ENCODE peak calls at places on chromosomes 11 and 22, in six cellular contexts. Q is fibroblast of villous mesenchyme, E is colonic mucosa, K is heart left ventricle, Y is Peyer's patch, S is AG04449. V is an unnamed sample.

GRCh38 chr11:62048101-62048500 is 75.7 kb upstream of the INCENP start:
- DNase-seq in S (no peak), Y (no peak), Q (peak; percentile 76), K (no peak), E (no peak), V (no peak)

GRCh38 chr22:20260071-20260722 is 7.9 kb downstream of the RTN4R start:
- DNase-seq in Y (no peak), E (no peak), Q (no peak), K (no peak), S (no peak), V (no peak)

GRCh38 chr11:71215372-71215965 is 36.9 kb downstream of the SHANK2 start:
- DNase-seq in E (no peak), Y (no peak), K (no peak), S (no peak), Q (no peak), V (no peak)

GRCh38 chr11:68137833-68138232 is 16.6 kb upstream of the CHKA start:
- DNase-seq in Y (no peak), K (no peak), S (no peak), E (no peak), Q (no peak), V (no peak)

GRCh38 chr22:40436460-40437431 is 66.4 kb downstream of the SGSM3 start:
- DNase-seq in Q (peak; percentile 83), S (no peak), Y (peak; percentile 58), E (no peak), K (peak; percentile 66), V (peak; percentile 51)

GRCh38 chr22:25057013-25057881 is 104.7 kb downstream of the KIAA1671 start:
- DNase-seq in Y (peak; percentile 86), Q (peak; percentile 30), E (peak; percentile 86), S (no peak), K (peak; percentile 54), V (peak; percentile 23)

GRCh38 chr11:66557733-66558326 is 10.6 kb downstream of the CTSF start:
- DNase-seq in E (no peak), S (no peak), K (no peak), Q (no peak), Y (no peak), V (no peak)

GRCh38 chr11:119724956-119725355 is 4.0 kb downstream of the NECTIN1 start:
- DNase-seq in K (no peak), Y (no peak), Q (no peak), E (no peak), S (no peak), V (no peak)

GRCh38 chr22:22884888-22885840 is 2.5 kb upstream of the IGLL5 start:
- DNase-seq in E (no peak), K (no peak), Q (no peak), Y (peak; percentile 93), S (no peak), V (no peak)

GRCh38 chr11:129115652-129116585 is 76.2 kb downstream of the ARHGAP32 start:
- DNase-seq in S (peak; percentile 17), E (no peak), Q (peak; percentile 93), Y (no peak), K (no peak), V (no peak)

GRCh38 chr11:130215531-130216220 is 56.1 kb downstream of the ST14 start:
- DNase-seq in S (no peak), Q (no peak), E (no peak), K (no peak), Y (peak; percentile 44), V (no peak)

GRCh38 chr11:123235117-123235686 is 40.2 kb upstream of the CLMP start:
- DNase-seq in E (peak; percentile 45), S (no peak), K (peak; percentile 35), Y (peak; percentile 57), Q (peak; percentile 48), V (peak; percentile 29)

GRCh38 chr22:31681625-31682345 is 19.8 kb upstream of the PISD start:
- DNase-seq in E (no peak), K (no peak), Y (no peak), Q (no peak), S (no peak), V (no peak)

GRCh38 chr11:19419021-19419750 is 178.4 kb upstream of the E2F8 start:
- DNase-seq in S (peak; percentile 47), Y (no peak), K (no peak), Q (peak; percentile 87), E (no peak), V (no peak)

GRCh38 chr11:14768789-14769188 is 123.2 kb downstream of the CYP2R1 start:
- DNase-seq in Y (no peak), S (no peak), Q (no peak), K (no peak), E (no peak), V (no peak)

GRCh38 chr11:11022126-11022730 is 164.4 kb upstream of the ZBED5 start:
- DNase-seq in Y (no peak), S (no peak), K (no peak), Q (peak; percentile 34), E (peak; percentile 26), V (no peak)

GRCh38 chr11:132353255-132353654 is 982.8 kb downstream of the NTM start:
- DNase-seq in S (no peak), E (no peak), Q (no peak), Y (no peak), K (no peak), V (no peak)

GRCh38 chr22:39719559-39720450 is 149.3 kb downstream of the CACNA1I start:
- DNase-seq in E (no peak), Y (peak; percentile 33), Q (no peak), K (no peak), S (no peak), V (no peak)

GRCh38 chr22:42942351-42942750 is 72.6 kb downstream of the PACSIN2 start:
- DNase-seq in E (no peak), K (no peak), Q (no peak), Y (no peak), S (no peak), V (no peak)

GRCh38 chr11:60469723-60470122 is 14.1 kb downstream of the MS4A1 start:
- DNase-seq in Q (no peak), S (no peak), Y (no peak), K (no peak), E (no peak), V (no peak)

GRCh38 chr11:122882809-122883681 is 486 bp downstream of the JHY start:
- DNase-seq in Y (peak; percentile 79), K (peak; percentile 56), S (peak; percentile 70), Q (no peak), E (peak; percentile 54), V (peak; percentile 53)

GRCh38 chr11:34341096-34341495 is 16.7 kb downstream of the ABTB2 start:
- DNase-seq in Q (no peak), K (no peak), S (no peak), E (no peak), Y (no peak), V (no peak)

GRCh38 chr22:27348634-27349033 is 452.9 kb downstream of the MN1 start:
- DNase-seq in Q (peak; percentile 61), K (no peak), S (peak; percentile 7), Y (no peak), E (no peak), V (no peak)

GRCh38 chr11:79237676-79238075 is 203.2 kb downstream of the TENM4 start:
- DNase-seq in Y (no peak), Q (peak; percentile 70), E (no peak), S (peak; percentile 68), K (no peak), V (no peak)

GRCh38 chr11:47220401-47220821 is 5.6 kb downstream of the DDB2 start:
- DNase-seq in Y (no peak), S (no peak), E (no peak), Q (peak; percentile 74), K (no peak), V (no peak)

GRCh38 chr11:75591371-75591770 is 29.3 kb downstream of the SERPINH1 start:
- DNase-seq in Q (no peak), E (no peak), S (no peak), Y (no peak), K (no peak), V (no peak)

GRCh38 chr22:24507742-24508141 is 12.6 kb downstream of the UPB1 start:
- DNase-seq in K (no peak), S (no peak), Y (no peak), Q (no peak), E (no peak), V (no peak)

GRCh38 chr11:111098091-111098490 is 147.4 kb upstream of the POU2AF2 start:
- DNase-seq in E (no peak), Y (no peak), S (no peak), Q (no peak), K (no peak), V (no peak)

GRCh38 chr11:111093061-111093460 is 152.5 kb upstream of the POU2AF2 start:
- DNase-seq in S (no peak), Q (no peak), E (no peak), Y (no peak), K (no peak), V (no peak)

GRCh38 chr11:111101836-111102235 is 143.7 kb upstream of the POU2AF2 start:
- DNase-seq in K (no peak), Q (no peak), S (no peak), Y (no peak), E (no peak), V (no peak)

GRCh38 chr11:111095327-111095726 is 150.2 kb upstream of the POU2AF2 start:
- DNase-seq in S (no peak), K (no peak), Y (no peak), E (no peak), Q (no peak), V (no peak)

GRCh38 chr11:111097191-111097590 is 148.3 kb upstream of the POU2AF2 start:
- DNase-seq in Y (no peak), S (no peak), K (peak; percentile 41), E (peak; percentile 35), Q (peak; percentile 63), V (no peak)
- H3K4me3 ChIP-seq in Y (no peak overlapping the region), S (no peak overlapping the region), K (peak overlapping the region; percentile 45), E (peak overlapping the region; percentile 5), Q (peak overlapping the region; percentile 61), V (no peak overlapping the region)

GRCh38 chr11:114075891-114076441 is 16.5 kb downstream of the ZBTB16 start:
- DNase-seq in Y (peak; percentile 64), S (no peak), Q (peak; percentile 86), K (peak; percentile 56), E (no peak), V (peak; percentile 36)
- H3K4me3 ChIP-seq in Y (no peak overlapping the region), S (no peak overlapping the region), Q (no peak overlapping the region), K (peak overlapping the region; percentile 19), E (no peak overlapping the region), V (no peak overlapping the region)

GRCh38 chr22:46513908-46514550 is 23.4 kb downstream of the CELSR1 start:
- DNase-seq in Q (no peak), S (no peak), K (no peak), Y (no peak), E (no peak), V (no peak)
- H3K4me3 ChIP-seq in Q (no peak overlapping the region), S (no peak overlapping the region), K (no peak overlapping the region), Y (no peak overlapping the region), E (no peak overlapping the region), V (no peak overlapping the region)

DNA sequence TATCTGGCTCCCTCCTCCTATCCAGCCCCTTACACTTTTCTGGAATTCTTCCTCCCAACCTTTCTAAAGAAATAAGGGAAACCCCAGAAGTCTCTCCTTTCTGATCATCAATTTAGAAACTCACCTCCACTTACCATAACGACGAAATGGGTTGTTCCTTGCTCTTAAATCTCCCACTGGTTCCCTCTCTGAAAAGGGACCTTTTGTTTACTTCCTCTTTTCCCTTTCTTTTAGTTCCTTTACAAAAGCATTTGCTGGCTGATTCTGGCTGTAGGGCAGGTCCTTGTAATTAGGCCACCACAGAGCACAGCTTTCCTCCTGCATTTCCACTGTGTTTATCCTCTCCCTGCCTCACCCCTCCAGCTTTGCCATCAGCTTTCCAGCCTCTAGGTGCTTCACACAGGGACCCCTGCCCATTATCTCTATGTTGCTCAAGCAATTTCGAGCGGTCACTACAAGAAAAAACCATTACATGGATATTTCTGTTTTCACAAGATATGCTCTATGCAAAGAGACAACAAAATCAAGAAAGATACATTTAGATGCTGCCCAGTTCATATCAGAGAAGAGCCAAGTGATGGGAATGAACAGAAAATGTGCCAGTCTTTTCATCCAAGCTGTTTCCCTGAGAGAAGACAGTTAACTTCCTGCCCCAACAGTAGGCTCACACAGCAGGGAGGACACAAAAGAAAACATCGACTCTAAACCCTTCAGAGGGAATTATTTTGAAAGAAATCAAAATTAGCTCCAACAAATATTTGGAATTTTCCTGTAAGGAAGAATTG is 11.8 kb downstream of the JAML start:
- DNase-seq in Y (no peak), E (no peak), Q (no peak), K (no peak), S (no peak), V (no peak)
- H3K4me3 ChIP-seq in Y (no peak overlapping the region), E (no peak overlapping the region), Q (no peak overlapping the region), K (no peak overlapping the region), S (no peak overlapping the region), V (no peak overlapping the region)

V was measured in naive thymus-derived CD4-positive, alpha-beta T cell.